ENCODE peak calls at places on chromosomes 3 and 15, in four cellular contexts. One of them, this sample, is unnamed.

GRCh38 chr3:34449305-34449704 is 650.9 kb downstream of the PDCD6IP start:
- DNase-seq in Daoy: no peak
- DNase-seq in activated T-cell treated with anti-CD3 and anti-CD28 coated beads for 1 hour: no peak
- DNase-seq in hippocampal formation: no peak
- DNase-seq in this sample: no peak

GRCh38 chr3:97125902-97126499 is 311.6 kb downstream of the EPHA6 start:
- DNase-seq in Daoy: no peak
- DNase-seq in activated T-cell treated with anti-CD3 and anti-CD28 coated beads for 1 hour: no peak
- DNase-seq in hippocampal formation: no peak
- DNase-seq in this sample: no peak

GRCh38 chr3:171165499-171165921 is 139.0 kb upstream of the SLC2A2 start:
- DNase-seq in Daoy: no peak
- DNase-seq in activated T-cell treated with anti-CD3 and anti-CD28 coated beads for 1 hour: no peak
- DNase-seq in hippocampal formation: no peak
- DNase-seq in this sample: no peak

GRCh38 chr3:23450806-23451205 is 247.7 kb downstream of the UBE2E2 start:
- DNase-seq in Daoy: no peak
- DNase-seq in activated T-cell treated with anti-CD3 and anti-CD28 coated beads for 1 hour: no peak
- DNase-seq in hippocampal formation: no peak
- DNase-seq in this sample: no peak

GRCh38 chr15:51117270-51117669 is 22.6 kb upstream of the TNFAIP8L3 start:
- DNase-seq in Daoy: peak; percentile 57
- DNase-seq in activated T-cell treated with anti-CD3 and anti-CD28 coated beads for 1 hour: no peak
- DNase-seq in hippocampal formation: no peak
- DNase-seq in this sample: no peak

GRCh38 chr3:99366663-99367429 is 271.5 kb upstream of the COL8A1 start:
- DNase-seq in Daoy: peak; percentile 3
- DNase-seq in activated T-cell treated with anti-CD3 and anti-CD28 coated beads for 1 hour: no peak
- DNase-seq in hippocampal formation: no peak
- DNase-seq in this sample: no peak

GRCh38 chr15:74798388-74799254 is 14.0 kb upstream of the LMAN1L start:
- DNase-seq in Daoy: no peak
- DNase-seq in activated T-cell treated with anti-CD3 and anti-CD28 coated beads for 1 hour: no peak
- DNase-seq in hippocampal formation: no peak
- DNase-seq in this sample: no peak

GRCh38 chr3:112605285-112605684 is 35.7 kb downstream of the CCDC80 start:
- DNase-seq in Daoy: peak; percentile 88
- DNase-seq in activated T-cell treated with anti-CD3 and anti-CD28 coated beads for 1 hour: no peak
- DNase-seq in hippocampal formation: peak; percentile 8
- DNase-seq in this sample: no peak

GRCh38 chr3:37068031-37068430 is 74.7 kb downstream of the MLH1 start:
- DNase-seq in Daoy: no peak
- DNase-seq in activated T-cell treated with anti-CD3 and anti-CD28 coated beads for 1 hour: no peak
- DNase-seq in hippocampal formation: no peak
- DNase-seq in this sample: no peak

GRCh38 chr3:154018100-154018696 is 103.0 kb upstream of the ARHGEF26 start:
- DNase-seq in Daoy: peak; percentile 8
- DNase-seq in activated T-cell treated with anti-CD3 and anti-CD28 coated beads for 1 hour: peak; percentile 1
- DNase-seq in hippocampal formation: no peak
- DNase-seq in this sample: no peak